ENCODE peak calls at places on chromosomes 13 and 19, in nine cellular contexts. W, P, L, F, X, M, G, Y and T are unnamed samples.
A peak's percentile ranks its signal among the peaks of the same experiment; 100 is the strongest.

GRCh38 chr19:55321466-55321865 is 3.7 kb downstream of the TMEM150B start:
- DNase-seq in F (no peak), M (no peak), P (no peak), L (no peak), W (no peak), Y (no peak), G (no peak), X (no peak), T (no peak)

GRCh38 chr13:100657881-100658315 is 16.7 kb downstream of the TMTC4 start:
- DNase-seq in M (no peak), G (no peak), L (no peak), X (no peak), P (no peak), F (no peak), W (no peak), Y (no peak), T (no peak)

GRCh38 chr13:99661791-99662190 is 160.5 kb downstream of the TM9SF2 start:
- DNase-seq in Y (no peak), X (no peak), G (no peak), W (no peak), M (peak; percentile 92), L (no peak), F (peak; percentile 66), P (no peak), T (no peak)

GRCh38 chr19:56477429-56478338 is 539 bp upstream of the ZNF667 start:
- DNase-seq in Y (peak; percentile 93), G (peak; percentile 79), W (peak; percentile 93), F (peak; percentile 93), M (peak; percentile 80), P (peak; percentile 81), X (peak; percentile 30), L (peak; percentile 7), T (peak; percentile 95)

GRCh38 chr13:107809125-107809524 is 406.2 kb downstream of the LIG4 start:
- DNase-seq in M (no peak), Y (no peak), W (no peak), L (no peak), P (no peak), X (no peak), G (no peak), F (no peak), T (no peak)

GRCh38 chr13:90281709-90282108 is 1065.8 kb upstream of the MIR17HG start:
- DNase-seq in Y (no peak), G (no peak), P (no peak), M (no peak), F (peak; percentile 64), W (no peak), X (no peak), L (no peak), T (no peak)

GRCh38 chr13:86681223-86681622 is 882.0 kb upstream of the SLITRK6 start:
- DNase-seq in X (no peak), W (peak; percentile 17), F (no peak), P (no peak), L (no peak), G (no peak), Y (no peak), M (no peak), T (no peak)

GRCh38 chr13:40993119-40993518 is 26.0 kb downstream of the ELF1 start:
- DNase-seq in W (no peak), G (peak; percentile 56), P (no peak), M (no peak), F (peak; percentile 45), L (no peak), Y (no peak), X (no peak), T (no peak)

GRCh38 chr19:18730885-18731513 is 47.5 kb downstream of the CRTC1 start:
- DNase-seq in L (no peak), W (no peak), G (no peak), X (no peak), Y (no peak), P (no peak), F (no peak), M (no peak), T (no peak)

GRCh38 chr13:40377783-40378182 is 288.7 kb downstream of the FOXO1 start:
- DNase-seq in L (no peak), F (no peak), P (no peak), W (peak; percentile 48), Y (no peak), X (no peak), M (no peak), G (no peak), T (no peak)

GRCh38 chr13:73230714-73231113 is 171.9 kb downstream of the KLF5 start:
- DNase-seq in L (no peak), W (no peak), M (no peak), F (no peak), P (no peak), Y (no peak), G (no peak), X (no peak), T (no peak)

GRCh38 chr19:13507053-13507611 is 853 bp upstream of the CACNA1A start:
- DNase-seq in W (peak; percentile 67), Y (no peak), P (peak; percentile 18), L (no peak), X (no peak), G (no peak), F (no peak), M (no peak), T (no peak)

GRCh38 chr13:36436811-36437210 is 4.5 kb downstream of the CCNA1 start:
- DNase-seq in W (no peak), G (no peak), L (no peak), P (no peak), X (no peak), F (peak; percentile 5), M (no peak), Y (no peak), T (no peak)

GRCh38 chr13:21060063-21060826 is 1.1 kb downstream of the LATS2 start:
- DNase-seq in W (peak; percentile 26), Y (peak; percentile 63), M (no peak), P (peak; percentile 64), L (no peak), F (no peak), X (no peak), G (peak; percentile 49), T (peak; percentile 32)

GRCh38 chr13:92590503-92590908 is 636.1 kb upstream of the GPC6 start:
- DNase-seq in W (no peak), P (no peak), M (no peak), G (no peak), X (no peak), L (no peak), Y (no peak), F (no peak), T (no peak)

GRCh38 chr13:79870123-79870522 is 389.2 kb downstream of the NDFIP2 start:
- DNase-seq in G (no peak), W (no peak), Y (no peak), P (no peak), L (no peak), F (no peak), M (no peak), X (no peak), T (no peak)

GRCh38 chr13:77511552-77511951 is 24.0 kb upstream of the SCEL start:
- DNase-seq in M (no peak), P (no peak), F (peak; percentile 58), Y (no peak), W (peak; percentile 47), G (no peak), X (no peak), L (no peak), T (peak; percentile 16)

GRCh38 chr19:378706-379105 is 30.2 kb downstream of the C2CD4C start:
- DNase-seq in P (no peak), L (no peak), M (no peak), X (no peak), G (no peak), W (no peak), Y (no peak), F (no peak), T (no peak)

GRCh38 chr19:13861392-13861713 is 15.6 kb upstream of the NANOS3 start:
- DNase-seq in X (no peak), W (peak; percentile 56), M (no peak), G (peak; percentile 16), Y (no peak), F (no peak), L (no peak), P (no peak), T (no peak)

GRCh38 chr19:7516878-7517277 is 975 bp downstream of the ZNF358 start:
- DNase-seq in L (no peak), X (no peak), W (no peak), G (no peak), P (no peak), M (no peak), F (no peak), Y (no peak), T (no peak)

GRCh38 chr19:44539236-44539819 is 9.9 kb upstream of the CEACAM20 start:
- DNase-seq in W (peak; percentile 19), Y (no peak), G (no peak), L (no peak), P (no peak), F (no peak), X (no peak), M (no peak), T (no peak)

GRCh38 chr19:16073988-16074387 is 2.3 kb upstream of the TPM4 start:
- DNase-seq in P (no peak), F (no peak), Y (no peak), W (no peak), M (no peak), X (no peak), G (no peak), L (no peak), T (no peak)

GRCh38 chr13:114161644-114162532 is 17.2 kb upstream of the CFAP97D2 start:
- DNase-seq in Y (peak; percentile 55), L (no peak), W (peak; percentile 54), F (no peak), P (no peak), G (peak; percentile 38), X (no peak), M (no peak), T (no peak)

GRCh38 chr19:19782783-19783182 is 38.8 kb downstream of the ZNF506 start:
- DNase-seq in M (no peak), F (no peak), Y (no peak), G (no peak), P (no peak), W (no peak), L (no peak), X (no peak), T (no peak)

GRCh38 chr19:23070353-23070781 is 46.5 kb upstream of the ZNF730 start:
- DNase-seq in X (no peak), G (peak; percentile 13), Y (peak; percentile 46), P (no peak), W (peak; percentile 34), L (no peak), M (peak; percentile 9), F (no peak), T (peak; percentile 48)

GRCh38 chr19:54572696-54573311 is 786 bp upstream of the LILRA2 start:
- DNase-seq in G (no peak), Y (peak; percentile 43), L (no peak), W (no peak), P (no peak), X (no peak), F (no peak), M (no peak), T (no peak)

GRCh38 chr19:14059093-14059480 is 2.8 kb downstream of the PALM3 start:
- DNase-seq in F (no peak), L (peak; percentile 15), M (no peak), X (no peak), G (no peak), Y (no peak), P (peak; percentile 33), W (no peak), T (peak; percentile 48)

GRCh38 chr19:54661846-54662489 is 817 bp upstream of the LILRB4 start:
- DNase-seq in F (no peak), G (no peak), X (no peak), W (no peak), M (no peak), L (no peak), P (no peak), Y (no peak), T (no peak)

GRCh38 chr19:33118643-33119042 is 13.3 kb upstream of the WDR88 start:
- DNase-seq in W (no peak), X (no peak), P (no peak), L (no peak), G (no peak), Y (no peak), F (no peak), M (no peak), T (no peak)